ENCODE peak calls at places on chromosomes 12 and 14, in five cellular contexts. R is uterus; W is caudate nucleus; M is CD8-positive, alpha-beta T cell; X is upper lobe of right lung. N is an unnamed sample.

GRCh38 chr12:110693731-110694130 is 4.8 kb upstream of the HVCN1 start:
- DNase-seq in R (no peak), W (no peak), M (no peak), X (peak), N (no peak)

GRCh38 chr12:31035226-31035625 is 38.4 kb upstream of the DDX11 start:
- DNase-seq in R (no peak), W (no peak), M (no peak), X (no peak), N (no peak)

GRCh38 chr12:128795530-128796361 is 28.0 kb downstream of the SLC15A4 start:
- DNase-seq in R (no peak), W (no peak), M (no peak), X (peak), N (no peak)

GRCh38 chr12:47821346-47821706 is 1.6 kb upstream of the HDAC7 start:
- DNase-seq in R (no peak), W (no peak), M (no peak), X (no peak), N (no peak)

GRCh38 chr14:63659726-63660125 is 18.1 kb upstream of the WDR89 start:
- DNase-seq in R (no peak), W (peak), M (no peak), X (no peak), N (no peak)

GRCh38 chr14:51604078-51604477 is 47.6 kb upstream of the FRMD6 start:
- DNase-seq in R (no peak), W (no peak), M (no peak), X (no peak), N (no peak)

GRCh38 chr14:95467657-95468056 is 48.8 kb downstream of the SYNE3 start:
- DNase-seq in R (no peak), W (no peak), M (no peak), X (no peak), N (no peak)

GRCh38 chr12:124520258-124520657 is 47.2 kb downstream of the NCOR2 start:
- DNase-seq in R (peak), W (no peak), M (no peak), X (peak), N (peak)

GRCh38 chr14:76918751-76919421 is 92.7 kb downstream of the LRRC74A start:
- DNase-seq in R (peak), W (peak), M (no peak), X (peak), N (peak)

GRCh38 chr12:17079251-17079909 is 473.4 kb upstream of the LMO3 start:
- DNase-seq in R (no peak), W (no peak), M (no peak), X (no peak), N (no peak)

GRCh38 chr12:64243809-64244208 is 21.7 kb upstream of the KICS2 start:
- DNase-seq in R (no peak), W (no peak), M (no peak), X (no peak), N (no peak)

GRCh38 chr12:27013606-27014084 is 539 bp downstream of the TM7SF3 start:
- DNase-seq in R (no peak), W (no peak), M (peak), X (no peak), N (no peak)

GRCh38 chr12:93783827-93784226 is 106.7 kb downstream of the CRADD start:
- DNase-seq in R (no peak), W (no peak), M (no peak), X (no peak), N (no peak)

GRCh38 chr14:99357856-99358390 is 85.9 kb upstream of the BCL11B start:
- DNase-seq in R (no peak), W (no peak), M (no peak), X (no peak), N (no peak)

GRCh38 chr14:72577521-72577920 is 316.4 kb downstream of the DPF3 start:
- DNase-seq in R (no peak), W (no peak), M (no peak), X (no peak), N (no peak)

GRCh38 chr12:32423598-32423997 is 24.2 kb downstream of the FGD4 start:
- DNase-seq in R (no peak), W (no peak), M (no peak), X (no peak), N (no peak)

GRCh38 chr12:62834971-62835547 is 99.9 kb downstream of the PPM1H start:
- DNase-seq in R (peak), W (no peak), M (no peak), X (no peak), N (no peak)

GRCh38 chr12:65568517-65568916 is 255.8 kb upstream of the HMGA2 start:
- DNase-seq in R (no peak), W (no peak), M (no peak), X (no peak), N (no peak)

GRCh38 chr14:35879141-35879648 is 53.1 kb downstream of the BRMS1L start:
- DNase-seq in R (no peak), W (no peak), M (no peak), X (no peak), N (no peak)

GRCh38 chr12:64691227-64691792 is 67.9 kb downstream of the GNS start:
- DNase-seq in R (no peak), W (no peak), M (no peak), X (no peak), N (no peak)

GRCh38 chr14:75273272-75274044 is 5.2 kb upstream of the FOS start:
- DNase-seq in R (no peak), W (no peak), M (no peak), X (peak), N (no peak)

GRCh38 chr14:51093371-51094281 is 1.3 kb downstream of the TRIM9 start:
- DNase-seq in R (peak), W (peak), M (peak), X (no peak), N (no peak)

GRCh38 chr14:75298187-75298985 is 19.8 kb downstream of the FOS start:
- DNase-seq in R (peak), W (no peak), M (no peak), X (peak), N (no peak)

GRCh38 chr12:108854453-108855283 is 2.7 kb downstream of the SSH1 start:
- DNase-seq in R (peak), W (no peak), M (no peak), X (peak), N (no peak)

GRCh38 chr12:64385468-64385867 is 5.1 kb downstream of the C12orf56 start:
- DNase-seq in R (no peak), W (no peak), M (no peak), X (no peak), N (no peak)

GRCh38 chr12:89574736-89575208 is 48.9 kb upstream of the POC1B start:
- DNase-seq in R (no peak), W (no peak), M (no peak), X (no peak), N (no peak)

GRCh38 chr14:95213774-95214173 is 56.4 kb upstream of the DICER1 start:
- DNase-seq in R (no peak), W (no peak), M (no peak), X (no peak), N (no peak)

DNA sequence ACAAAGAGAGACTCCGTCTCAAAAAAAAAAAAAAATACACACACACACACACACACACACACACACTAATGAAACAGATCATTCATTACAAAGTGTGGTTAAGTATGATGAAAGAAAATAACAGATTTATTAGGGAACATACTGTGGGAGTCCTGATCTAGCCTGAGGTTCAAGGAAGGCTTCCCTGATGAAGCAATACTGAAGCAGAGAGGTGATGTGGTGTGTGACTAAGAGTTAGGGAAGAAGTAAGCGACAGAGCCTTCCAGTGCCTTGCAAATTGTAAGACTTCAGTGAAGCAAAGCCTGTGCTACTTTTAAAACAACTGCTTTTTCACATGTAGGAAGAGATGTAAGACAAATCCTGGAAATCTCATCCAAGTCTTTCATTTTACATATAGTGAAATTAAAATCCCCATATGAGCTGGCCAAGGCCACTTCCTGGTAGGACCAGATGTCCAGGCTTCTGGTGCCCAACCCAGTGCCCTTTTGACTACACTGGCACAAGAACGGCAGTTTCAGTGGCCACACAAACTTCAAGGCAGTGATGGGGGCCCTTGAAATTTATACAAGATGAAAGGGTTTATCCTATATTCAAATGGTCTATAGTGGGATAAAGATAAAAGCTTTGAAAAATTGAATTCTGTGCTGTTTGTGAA is 86.2 kb downstream of the STON2 start:
- DNase-seq in R (no peak), W (no peak), M (no peak), X (no peak), N (peak)
- H3K27ac ChIP-seq in R (no peak), W (no peak), M (no peak), X (no peak), N (peak)

GRCh38 chr14:69850086-69850735 is 29.0 kb upstream of the SMOC1 start:
- DNase-seq in R (no peak), W (no peak), M (no peak), X (no peak), N (no peak)
- H3K27ac ChIP-seq in R (no peak), W (no peak), M (no peak), X (no peak), N (no peak)

GRCh38 chr12:80490329-80490728 is 46.3 kb downstream of the PTPRQ start:
- DNase-seq in R (no peak), W (no peak), M (no peak), X (no peak), N (no peak)

GRCh38 chr12:80485222-80485987 is 41.4 kb downstream of the PTPRQ start:
- DNase-seq in R (no peak), W (no peak), M (no peak), X (no peak), N (no peak)

GRCh38 chr12:80484778-80485177 is 40.7 kb downstream of the PTPRQ start:
- DNase-seq in R (no peak), W (no peak), M (no peak), X (no peak), N (no peak)
- H3K27ac ChIP-seq in R (no peak), W (no peak), M (no peak), X (no peak), N (no peak)

GRCh38 chr12:68242777-68243176 is 10.6 kb downstream of the IL22 start:
- DNase-seq in R (no peak), W (no peak), M (no peak), X (no peak), N (no peak)

GRCh38 chr12:68247785-68248184 is 5.6 kb downstream of the IL22 start:
- DNase-seq in R (no peak), W (no peak), M (no peak), X (no peak), N (no peak)

GRCh38 chr12:68246350-68246749 is 7.1 kb downstream of the IL22 start:
- DNase-seq in R (no peak), W (no peak), M (no peak), X (no peak), N (no peak)

GRCh38 chr12:68240975-68241374 is 12.4 kb downstream of the IL22 start:
- DNase-seq in R (no peak), W (no peak), M (peak), X (peak), N (no peak)

DNA sequence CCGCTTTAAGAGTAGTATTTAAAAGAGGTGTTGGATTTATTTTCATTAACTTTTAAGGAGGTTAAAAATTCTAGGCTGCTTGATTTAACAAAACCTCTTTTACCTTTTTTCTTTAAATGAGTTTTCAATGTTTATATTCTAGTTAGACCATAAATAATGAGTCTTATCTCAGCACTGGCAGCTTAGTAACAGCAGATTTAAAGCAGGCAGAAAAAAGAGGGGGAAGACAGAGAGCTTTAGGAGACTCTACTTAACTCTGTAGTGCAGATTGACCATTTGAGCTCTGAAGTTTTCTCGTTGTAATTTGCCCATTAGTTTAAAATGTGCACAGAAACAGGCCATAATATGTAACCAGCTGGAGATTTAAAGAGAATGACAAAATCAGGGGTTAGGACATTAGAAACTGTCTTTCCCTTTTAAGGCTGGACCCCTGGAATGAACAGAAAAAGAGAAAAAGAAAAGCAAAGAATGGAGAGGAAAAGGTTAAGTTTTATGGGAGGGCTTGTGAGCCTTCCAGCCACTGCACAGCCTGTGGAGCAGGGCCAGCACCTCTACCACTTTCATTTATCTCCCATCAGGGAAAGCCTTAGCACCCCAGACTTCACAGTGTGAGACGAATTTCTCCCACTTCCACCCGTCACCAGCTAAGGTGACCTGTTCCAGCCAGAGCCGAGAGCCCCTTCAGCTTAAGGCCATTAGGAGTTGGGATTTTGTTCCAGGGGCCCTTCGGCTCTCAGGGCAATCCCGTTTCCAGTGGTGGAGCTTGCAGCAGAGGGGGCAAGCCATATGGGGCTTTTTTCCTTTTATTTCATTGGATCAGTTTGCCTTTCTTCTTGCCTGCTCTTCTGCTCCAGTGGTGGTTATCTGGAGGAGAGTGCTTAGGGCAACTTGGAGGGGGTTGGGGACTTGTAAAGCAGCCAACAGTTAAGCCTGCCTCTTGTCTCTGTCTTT is 8.1 kb downstream of the IL22 start:
- DNase-seq in R (peak), W (no peak), M (no peak), X (no peak), N (no peak)
- H3K27ac ChIP-seq in R (peak), W (no peak), M (no peak), X (no peak), N (peak)

DNA sequence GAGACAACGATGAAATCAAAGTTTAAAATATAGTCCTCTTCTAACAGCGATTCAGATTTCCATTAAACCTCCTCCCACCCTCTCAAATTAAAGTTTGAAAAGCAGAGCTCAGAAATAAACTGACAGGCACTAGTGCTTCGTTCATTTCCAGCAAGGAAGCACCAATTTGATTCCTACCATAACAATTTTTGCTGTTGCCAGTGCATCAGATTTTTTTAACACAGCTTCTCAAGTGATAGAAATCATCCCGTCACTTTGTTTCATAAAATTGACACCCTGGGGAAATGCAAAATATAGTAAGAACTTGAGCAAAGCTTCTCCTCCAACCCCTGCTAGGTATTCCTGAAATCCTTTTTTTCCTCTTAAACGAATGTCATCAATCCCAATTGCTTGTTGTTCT is 332.0 kb downstream of the FOXG1 start:
- DNase-seq in R (no peak), W (no peak), M (no peak), X (no peak), N (no peak)
- H3K27ac ChIP-seq in R (no peak), W (peak), M (no peak), X (no peak), N (no peak)

GRCh38 chr12:112107306-112107705 is 1.3 kb downstream of the NAA25 start:
- DNase-seq in R (no peak), W (no peak), M (no peak), X (no peak), N (peak)
- H3K27ac ChIP-seq in R (peak), W (no peak), M (no peak), X (peak), N (no peak)

DNA sequence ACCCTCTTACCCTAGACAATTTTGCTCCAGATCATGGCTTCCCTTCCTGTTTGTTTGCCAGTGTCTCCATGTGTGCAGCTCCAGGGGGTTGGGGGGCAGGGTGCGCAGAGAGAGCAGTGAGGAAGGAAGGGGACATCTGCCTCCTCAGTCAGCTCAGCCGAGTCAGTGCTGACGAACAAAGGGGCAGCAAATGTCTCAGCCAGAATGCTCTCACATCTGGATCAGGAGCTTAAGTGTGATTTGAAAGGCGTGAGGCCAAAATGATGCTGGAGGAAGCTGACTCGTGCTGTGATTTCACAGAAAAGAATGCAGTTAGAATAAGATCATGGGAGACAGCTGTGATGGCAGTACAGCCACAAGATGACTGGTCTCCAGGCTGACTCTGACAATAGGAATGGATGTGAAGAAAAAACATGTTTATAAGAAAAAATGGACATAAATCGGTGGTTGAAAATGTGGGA is 27.1 kb upstream of the CDK17 start:
- DNase-seq in R (peak), W (peak), M (no peak), X (no peak), N (no peak)
- H3K27ac ChIP-seq in R (peak), W (peak), M (no peak), X (peak), N (peak)

GRCh38 chr12:58950739-58951100 is 30.4 kb upstream of the LRIG3 start:
- DNase-seq in R (no peak), W (no peak), M (no peak), X (no peak), N (no peak)
- H3K27ac ChIP-seq in R (no peak), W (no peak), M (no peak), X (no peak), N (no peak)

N was measured in breast epithelium.